ENCODE peak calls at places on chromosomes 2 and 18, in eight cellular contexts. G is MM.1S, D is osteocyte, F is astrocyte of the spinal cord, L is psoas muscle, E is prostate gland, N is body of pancreas, B is HFF-Myc. S is an unnamed sample.
A peak's percentile ranks its signal among the peaks of the same experiment; 100 is the strongest.

GRCh38 chr2:127174176-127174575 is 45.9 kb downstream of the CYP27C1 start:
- DNase-seq in L (no peak), E (no peak), D (no peak), G (no peak), N (no peak), F (peak; percentile 46), B (no peak), S (no peak)

GRCh38 chr2:43121915-43122314 is 104.5 kb downstream of the ZFP36L2 start:
- DNase-seq in L (no peak), G (no peak), B (no peak), D (no peak), N (no peak), F (no peak), E (no peak), S (no peak)

GRCh38 chr2:156445311-156446218 is 9.4 kb downstream of the GPD2 start:
- DNase-seq in L (no peak), E (no peak), F (peak; percentile 82), D (no peak), N (no peak), B (no peak), G (no peak), S (no peak)

GRCh38 chr2:84881581-84882414 is 914 bp upstream of the TRABD2A start:
- DNase-seq in D (peak; percentile 90), B (peak; percentile 59), N (peak; percentile 78), L (peak; percentile 85), E (peak; percentile 65), F (peak; percentile 81), G (peak; percentile 90), S (peak; percentile 76)

GRCh38 chr2:207122914-207123744 is 42.6 kb downstream of the KLF7 start:
- DNase-seq in N (no peak), B (no peak), F (no peak), D (no peak), L (no peak), E (no peak), G (no peak), S (no peak)

GRCh38 chr18:44309185-44309584 is 371.5 kb upstream of the SETBP1 start:
- DNase-seq in G (no peak), B (no peak), E (no peak), N (no peak), D (no peak), F (peak; percentile 54), L (no peak), S (no peak)

GRCh38 chr2:172545408-172546075 is 10.3 kb upstream of the PDK1 start:
- DNase-seq in D (no peak), N (no peak), L (no peak), E (peak; percentile 15), G (no peak), B (no peak), F (no peak), S (no peak)

GRCh38 chr2:197969391-197969893 is 165.0 kb downstream of the PLCL1 start:
- DNase-seq in E (no peak), F (peak; percentile 62), L (no peak), G (no peak), D (no peak), N (no peak), B (no peak), S (no peak)

GRCh38 chr2:163686289-163686688 is 49.5 kb downstream of the FIGN start:
- DNase-seq in G (peak; percentile 27), D (no peak), F (no peak), E (no peak), N (no peak), L (no peak), B (no peak), S (no peak)

GRCh38 chr2:150371066-150371812 is 116.2 kb downstream of the RND3 start:
- DNase-seq in B (no peak), N (no peak), L (no peak), E (no peak), G (no peak), D (no peak), F (no peak), S (no peak)

GRCh38 chr2:213490087-213490486 is 205.8 kb downstream of the SPAG16 start:
- DNase-seq in B (no peak), N (no peak), D (no peak), G (peak; percentile 16), L (no peak), F (no peak), E (no peak), S (peak; percentile 7)
- TF ChIP-seq CTCF in B (no peak), N (no peak), D (peak; percentile 38), G (peak; percentile 14), L (no peak), F (no peak), E (no peak), S (peak; percentile 25)

GRCh38 chr2:240567137-240567871 is 980 bp upstream of the RNPEPL1 start:
- DNase-seq in G (no peak), F (no peak), D (peak; percentile 76), E (no peak), N (peak; percentile 15), B (no peak), L (peak; percentile 53), S (no peak)

GRCh38 chr2:240564191-240564570 is 4.0 kb downstream of the DUSP28 start:
- DNase-seq in E (no peak), N (no peak), G (no peak), F (no peak), B (no peak), L (no peak), D (peak; percentile 38), S (no peak)

GRCh38 chr2:240565267-240566202 is 2.7 kb upstream of the RNPEPL1 start:
- DNase-seq in D (peak; percentile 83), F (no peak), E (peak; percentile 52), B (no peak), L (peak; percentile 81), G (peak; percentile 89), N (peak; percentile 74), S (peak; percentile 71)

GRCh38 chr2:240566203-240567136 is 1.8 kb upstream of the RNPEPL1 start:
- DNase-seq in E (peak; percentile 89), B (no peak), G (peak; percentile 94), N (peak; percentile 94), D (peak; percentile 94), L (peak; percentile 95), F (peak; percentile 69), S (peak; percentile 92)

GRCh38 chr2:240564571-240565266 is 3.6 kb upstream of the RNPEPL1 start:
- DNase-seq in N (no peak), G (peak; percentile 29), L (no peak), F (no peak), D (peak; percentile 70), E (no peak), B (no peak), S (no peak)
- TF ChIP-seq CTCF in N (no peak), G (no peak), L (no peak), F (no peak), D (no peak), E (no peak), B (no peak), S (no peak)

DNA sequence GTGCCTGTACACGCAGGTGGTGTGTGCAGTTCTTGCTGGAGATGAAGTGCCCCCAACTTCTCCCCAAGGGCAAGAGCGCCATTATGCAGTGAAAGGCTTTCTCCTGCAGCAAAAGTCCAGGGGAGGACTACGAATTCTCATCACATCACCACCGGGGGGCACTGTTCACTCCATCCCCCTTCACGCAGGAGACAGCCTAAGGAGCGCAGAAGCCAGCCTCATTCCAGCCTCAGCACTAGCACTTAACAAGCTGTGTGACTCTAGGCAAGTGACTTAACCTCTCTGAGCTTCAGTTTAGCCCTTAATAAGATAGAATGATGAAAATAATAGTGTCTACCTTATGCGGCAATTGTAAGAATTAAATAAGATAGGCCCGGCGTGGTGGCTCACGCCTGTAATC is 32.3 kb downstream of the DNMT3A start:
- DNase-seq in N (peak; percentile 55), G (peak; percentile 30), L (peak; percentile 79), F (peak; percentile 37), D (no peak), E (no peak), B (no peak), S (peak; percentile 63)
- TF ChIP-seq CTCF in N (peak; percentile 48), G (peak; percentile 34), L (peak; percentile 35), F (peak; percentile 55), D (peak; percentile 54), E (peak; percentile 35), B (peak; percentile 63), S (peak; percentile 63)

DNA sequence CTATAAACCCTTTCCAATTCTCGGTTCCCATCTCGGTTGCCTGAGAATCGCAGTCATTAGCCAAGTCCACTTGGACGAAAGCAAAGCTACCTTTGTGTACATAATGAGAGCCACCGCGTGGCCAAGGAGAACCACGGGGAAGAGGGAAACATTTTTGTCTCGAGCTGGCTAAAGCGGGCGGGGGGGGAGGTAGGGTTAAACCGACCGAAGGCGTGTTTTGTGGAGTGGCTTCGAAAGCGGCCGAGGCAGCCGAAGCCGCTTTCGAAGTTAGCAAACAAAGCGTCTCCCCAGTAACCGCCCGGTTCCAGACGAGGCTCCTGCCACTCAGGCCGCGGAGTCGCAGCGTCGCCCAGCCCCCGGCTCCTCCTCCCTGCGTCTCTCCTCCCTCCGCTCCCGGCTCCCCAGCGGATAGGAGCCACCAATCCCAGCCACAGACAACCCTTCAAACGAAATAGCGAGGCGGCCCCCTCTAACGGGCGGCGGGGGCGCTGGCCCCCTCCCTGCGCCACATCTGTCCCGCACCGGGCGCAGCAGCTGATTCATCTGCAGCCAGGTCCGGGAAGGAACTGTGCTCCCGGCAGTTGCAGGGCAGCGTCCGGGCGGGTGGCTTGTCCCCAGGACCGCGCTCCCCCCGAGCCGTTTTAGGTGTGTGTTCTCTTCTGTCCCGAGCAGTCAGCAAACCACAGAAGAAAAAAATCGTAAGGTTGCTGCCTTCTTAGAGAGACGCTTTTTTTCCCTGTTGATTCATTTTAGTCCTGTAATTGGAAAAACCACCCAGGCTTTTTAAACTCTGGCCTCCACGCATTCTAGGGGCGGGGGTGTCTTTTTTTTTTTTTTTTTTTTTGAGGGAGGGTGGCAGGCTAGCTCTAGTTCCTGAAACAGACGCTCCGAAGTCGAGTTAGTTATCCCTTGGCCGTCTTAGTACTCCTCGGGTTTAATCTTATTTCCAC is 1.8 kb upstream of the TGIF1 start:
- DNase-seq in L (peak; percentile 97), E (peak; percentile 97), F (peak; percentile 99), G (peak; percentile 95), D (peak; percentile 98), B (peak; percentile 91), N (peak; percentile 94), S (peak; percentile 84)
- TF ChIP-seq CTCF in L (peak; percentile 10), E (no peak), F (peak; percentile 26), G (no peak), D (no peak), B (no peak), N (no peak), S (peak; percentile 25)

DNA sequence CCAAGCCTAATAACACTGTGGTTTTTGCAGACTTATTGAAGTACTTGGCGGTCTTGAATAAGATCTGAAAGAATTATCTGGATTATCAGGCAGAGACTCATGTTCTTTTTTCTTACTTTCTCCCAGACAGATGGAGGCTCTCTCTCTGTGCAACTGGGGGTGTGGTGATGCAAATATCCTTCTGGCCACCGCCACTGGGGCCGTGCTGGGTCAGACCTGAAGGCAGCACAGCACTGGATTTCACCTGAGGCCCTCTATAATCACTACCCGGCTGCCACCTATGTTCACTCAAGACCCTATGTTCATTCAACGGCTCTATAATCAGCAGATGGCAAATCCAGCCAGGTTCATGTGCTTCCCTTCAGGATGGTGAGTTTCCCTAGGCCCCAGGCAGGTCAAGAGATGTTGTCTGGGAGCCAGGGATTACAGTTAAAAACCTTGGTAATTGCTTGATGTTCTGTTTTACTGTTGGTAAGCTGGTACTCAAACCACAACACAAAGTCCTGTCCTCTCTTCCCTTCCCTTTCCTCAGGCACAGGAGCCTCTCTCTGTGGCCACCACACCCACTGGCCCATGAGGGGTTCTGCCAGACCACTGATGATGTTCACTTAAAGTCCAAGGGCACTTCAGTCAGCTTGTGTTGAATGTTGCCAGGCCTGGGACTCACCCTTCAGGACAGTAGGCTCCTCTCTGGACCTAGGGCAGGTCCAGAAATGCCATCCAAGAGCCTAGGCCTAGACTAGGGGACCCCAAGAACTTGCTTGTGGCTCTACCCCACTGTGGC is 205.3 kb upstream of the GCFC2 start:
- DNase-seq in N (no peak), B (no peak), E (no peak), D (no peak), F (no peak), G (no peak), L (no peak), S (no peak)
- TF ChIP-seq CTCF in N (no peak), B (no peak), E (no peak), D (no peak), F (no peak), G (no peak), L (no peak), S (no peak)

GRCh38 chr2:40448476-40449079 is 3.3 kb downstream of the SLC8A1 start:
- DNase-seq in F (no peak), N (no peak), B (peak; percentile 41), L (no peak), G (peak; percentile 17), D (no peak), E (no peak), S (no peak)
- TF ChIP-seq CTCF in F (peak; percentile 74), N (peak; percentile 37), B (peak; percentile 73), L (peak; percentile 40), G (peak; percentile 66), D (peak; percentile 55), E (no peak), S (peak; percentile 39)

S was measured in GM13977.